ENCODE peak calls at places on chromosomes 12 and 14, in ten cellular contexts. Y is transverse colon, W is A549, X is heart left ventricle, C is tibial nerve, V is Peyer's patch, Z is sigmoid colon, O is breast epithelium, R is IMR-90, A is H1. T is an unnamed sample.

GRCh38 chr12:113052326-113052725 is 4.2 kb upstream of the DTX1 start:
- DNase-seq in Y (no peak), W (no peak), X (no peak), C (no peak), V (no peak), Z (no peak), O (no peak), R (no peak), A (no peak), T (no peak)

GRCh38 chr14:100888789-100889315 is 14.7 kb downstream of the RTL1 start:
- DNase-seq in Y (no peak), W (no peak), X (no peak), C (no peak), V (no peak), Z (no peak), O (no peak), R (no peak), A (no peak), T (no peak)

GRCh38 chr12:20798561-20798960 is 11.9 kb upstream of the SLCO1B3 start:
- DNase-seq in Y (no peak), W (peak), X (no peak), C (no peak), V (no peak), Z (no peak), O (no peak), R (no peak), A (no peak), T (no peak)

GRCh38 chr14:61102549-61103466 is 121.8 kb downstream of the SLC38A6 start:
- DNase-seq in Y (no peak), W (peak), X (no peak), C (no peak), V (no peak), Z (no peak), O (no peak), R (no peak), A (no peak), T (no peak)

GRCh38 chr12:8559676-8560075 is 19.0 kb upstream of the CLEC4E start:
- DNase-seq in Y (no peak), W (no peak), X (no peak), C (no peak), V (no peak), Z (no peak), O (no peak), R (no peak), A (no peak), T (no peak)

GRCh38 chr12:1607940-1608782 is 13.8 kb upstream of the FBXL14 start:
- DNase-seq in Y (no peak), W (no peak), X (no peak), C (no peak), V (no peak), Z (no peak), O (no peak), R (peak), A (no peak), T (no peak)

GRCh38 chr12:8840938-8841633 is 18.7 kb downstream of the A2ML1 start:
- DNase-seq in Y (no peak), W (no peak), X (no peak), C (no peak), V (no peak), Z (no peak), O (no peak), R (no peak), A (no peak), T (no peak)

GRCh38 chr14:67630186-67630585 is 10.5 kb downstream of the ARG2 start:
- DNase-seq in Y (no peak), W (no peak), X (no peak), C (no peak), V (no peak), Z (no peak), O (no peak), R (no peak), A (no peak), T (no peak)

GRCh38 chr14:25122188-25122587 is 72.2 kb upstream of the STXBP6 start:
- DNase-seq in Y (no peak), W (no peak), X (no peak), C (no peak), V (no peak), Z (no peak), O (no peak), R (no peak), A (no peak), T (no peak)

GRCh38 chr12:34354239-34355200 is 332.2 kb downstream of the ALG10 start:
- DNase-seq in Y (no peak), W (peak), X (no peak), C (no peak), V (no peak), Z (no peak), O (no peak), R (no peak), A (no peak), T (no peak)
- TF ChIP-seq POLR2A in Y (no peak), W (peak), X (no peak), C (no peak), V (no peak), Z (no peak), O (no peak), R (no peak), A (no peak), T (no peak)

GRCh38 chr14:88852632-88853031 is 28.2 kb downstream of the TTC8 start:
- DNase-seq in Y (no peak), W (no peak), X (no peak), C (no peak), V (no peak), Z (no peak), O (no peak), R (no peak), A (no peak), T (no peak)
- H3K4me3 ChIP-seq in Y (no peak), W (no peak), X (no peak), C (no peak), V (no peak), Z (no peak), O (no peak), R (no peak), A (no peak), T (no peak)

GRCh38 chr14:65101631-65102440 is 481 bp downstream of the MAX start:
- DNase-seq in Y (peak), W (no peak), X (peak), C (no peak), V (peak), Z (no peak), O (no peak), R (no peak), A (no peak), T (no peak)

GRCh38 chr14:65100905-65101541 is 1.3 kb downstream of the MAX start:
- DNase-seq in Y (no peak), W (no peak), X (no peak), C (no peak), V (no peak), Z (no peak), O (no peak), R (no peak), A (no peak), T (no peak)

GRCh38 chr14:65104791-65105190 is 2.5 kb upstream of the MAX start:
- DNase-seq in Y (peak), W (no peak), X (no peak), C (no peak), V (no peak), Z (no peak), O (no peak), R (no peak), A (no peak), T (no peak)

GRCh38 chr14:65103150-65103760 is 938 bp upstream of the MAX start:
- DNase-seq in Y (no peak), W (peak), X (no peak), C (no peak), V (no peak), Z (no peak), O (no peak), R (peak), A (no peak), T (no peak)

DNA sequence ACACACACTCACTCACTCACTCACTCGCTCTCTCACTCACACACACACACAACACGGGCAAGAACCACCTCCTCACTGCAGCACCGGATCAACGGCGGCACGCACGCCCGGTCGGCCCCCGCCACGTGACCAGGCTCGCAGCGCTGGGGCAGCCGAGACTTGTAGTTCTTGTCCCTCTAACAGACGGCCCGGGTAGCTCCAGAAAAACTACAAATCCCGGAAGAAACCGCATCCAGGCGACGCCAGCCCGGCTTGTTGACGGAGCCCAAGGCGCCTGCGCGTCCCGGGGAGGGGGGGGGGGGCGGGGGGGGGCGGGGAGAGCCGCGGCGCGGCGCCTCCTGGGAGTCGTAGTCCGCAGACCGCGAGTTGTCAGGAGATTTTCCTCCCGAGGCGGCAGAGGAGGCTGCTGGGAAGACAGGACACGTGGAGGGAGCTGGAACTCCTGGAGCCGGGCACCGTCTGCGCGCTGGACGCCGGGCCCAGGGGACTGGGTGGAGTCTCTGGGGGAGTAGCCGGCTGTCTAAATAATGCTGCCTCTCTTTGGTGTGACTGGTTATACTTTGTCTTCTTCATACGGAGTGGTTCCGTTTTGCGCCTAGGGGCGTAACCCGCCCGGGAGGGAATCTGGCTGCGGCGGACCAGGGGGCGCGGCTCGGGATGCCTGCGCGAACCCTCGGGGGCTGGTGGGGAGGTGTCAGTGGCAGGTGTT is at the start of gene MAX:
- DNase-seq in Y (peak), W (peak), X (peak), C (peak), V (peak), Z (peak), O (peak), R (peak), A (peak), T (peak)
- TF ChIP-seq POLR2A in Y (peak), W (peak), X (peak), C (peak), V (peak), Z (peak), O (peak), R (peak), A (peak), T (no peak)

DNA sequence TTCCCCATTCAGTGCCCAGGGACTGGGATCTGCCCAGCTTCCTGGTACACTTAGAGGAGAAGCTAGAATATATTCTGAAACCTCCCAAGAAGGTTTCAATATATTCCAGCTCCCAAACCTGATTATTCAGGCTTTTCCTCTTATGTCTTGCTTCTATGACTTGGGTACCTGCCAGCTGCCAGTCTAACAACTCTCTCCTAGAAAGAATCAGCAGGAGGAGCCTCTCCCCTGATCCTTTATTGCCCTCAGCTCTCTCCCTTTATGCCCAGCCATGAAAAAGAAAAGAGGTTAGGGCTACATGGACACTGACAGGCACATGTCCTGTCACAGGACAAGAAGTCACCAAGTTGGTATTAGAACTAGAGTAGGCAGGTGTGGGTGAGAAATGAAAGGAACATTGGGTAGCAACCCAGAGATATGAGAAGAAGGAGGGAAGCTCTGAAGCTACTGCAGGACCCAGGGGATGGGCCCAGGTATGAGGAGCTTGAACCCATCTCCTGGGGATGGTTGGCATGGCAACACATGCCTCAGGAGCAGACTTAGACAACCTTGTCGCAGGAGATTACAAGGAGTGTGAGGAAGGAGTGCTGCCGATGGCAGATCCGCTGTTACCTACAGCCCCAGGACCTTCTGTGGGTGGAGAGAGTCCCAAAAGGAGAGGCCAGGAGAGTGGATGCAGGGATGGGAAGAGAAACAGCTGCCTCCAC is 2.0 kb upstream of the CACNB3 start:
- DNase-seq in Y (peak), W (no peak), X (no peak), C (no peak), V (no peak), Z (no peak), O (no peak), R (no peak), A (no peak), T (no peak)
- H3K4me3 ChIP-seq in Y (peak), W (peak), X (peak), C (peak), V (peak), Z (peak), O (peak), R (peak), A (peak), T (peak)

DNA sequence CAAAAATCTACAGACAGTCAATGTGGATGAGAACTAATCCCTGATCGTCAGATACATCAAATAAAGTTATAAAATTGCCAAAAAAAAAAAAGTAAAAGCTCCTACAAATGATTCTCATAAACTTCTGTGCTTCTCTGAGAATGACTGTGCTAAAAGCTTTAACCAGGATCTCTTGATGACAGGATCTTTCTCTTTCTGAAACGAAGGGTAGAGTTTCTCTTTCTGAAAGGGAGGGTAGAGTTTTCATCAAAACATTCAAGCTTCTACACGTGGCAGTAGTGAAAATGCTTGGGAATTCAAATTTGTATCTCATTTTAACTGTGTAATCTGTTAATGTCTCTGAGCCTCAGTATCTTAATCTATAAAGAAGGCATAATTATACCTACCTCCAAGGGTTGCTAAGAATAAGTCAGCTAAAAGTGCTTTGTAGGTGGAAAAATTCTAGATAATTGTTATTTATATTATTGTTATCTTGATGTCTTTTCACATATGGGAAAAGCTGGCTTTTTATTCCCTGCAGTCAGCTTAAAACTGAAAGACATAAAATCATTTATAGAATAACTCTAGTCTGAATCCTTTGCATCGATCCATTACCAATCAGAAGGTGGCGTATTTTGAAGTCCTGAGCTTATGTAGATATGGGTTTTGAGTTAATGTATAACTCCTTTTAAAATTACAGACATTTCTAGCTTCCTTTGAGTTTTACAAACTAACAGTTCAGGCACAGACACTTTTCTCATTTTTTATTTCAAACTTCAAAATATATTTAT is 157.4 kb downstream of the DACT1 start:
- DNase-seq in Y (no peak), W (no peak), X (no peak), C (no peak), V (no peak), Z (no peak), O (no peak), R (no peak), A (no peak), T (no peak)
- TF ChIP-seq POLR2A in Y (no peak), W (no peak), X (no peak), C (no peak), V (no peak), Z (no peak), O (no peak), R (no peak), A (no peak), T (no peak)

DNA sequence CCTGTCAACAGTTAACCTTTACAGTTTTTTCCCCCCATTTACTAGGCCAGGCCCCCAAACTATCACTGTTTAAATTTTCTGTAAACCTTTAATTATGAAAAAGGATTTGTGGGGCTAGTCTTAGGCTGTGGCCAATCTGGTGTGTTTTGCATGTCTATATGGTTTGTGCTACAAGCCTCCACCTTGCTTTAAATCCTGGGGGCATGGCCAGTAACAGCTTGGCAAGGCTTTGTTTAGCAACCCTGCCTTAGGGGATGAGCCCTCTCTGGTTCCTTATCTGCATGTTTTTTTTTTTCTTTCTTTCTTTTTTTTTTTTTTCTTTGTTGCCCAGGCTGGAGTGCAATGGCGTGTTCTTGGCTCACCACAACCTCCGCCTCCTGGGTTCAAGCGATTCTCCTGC is 102.7 kb downstream of the KCNMB4 start:
- DNase-seq in Y (no peak), W (no peak), X (no peak), C (no peak), V (no peak), Z (no peak), O (no peak), R (no peak), A (no peak), T (no peak)
- H3K4me3 ChIP-seq in Y (no peak), W (no peak), X (no peak), C (no peak), V (peak), Z (no peak), O (no peak), R (no peak), A (no peak), T (no peak)

T was measured in vagina.